ENCODE peak calls at places on chromosomes 16 and 17, in eight cellular contexts. W, N, B, M, G, J, X and L are unnamed samples.

GRCh38 chr16:9311303-9311954 is 220.0 kb downstream of the HAPSTR1 start:
- DNase-seq in W (no peak), N (no peak), B (no peak), M (no peak), G (no peak), J (no peak), X (no peak), L (peak)

GRCh38 chr16:17784073-17784472 is 313.3 kb upstream of the XYLT1 start:
- DNase-seq in W (no peak), N (peak), B (no peak), M (no peak), G (no peak), J (peak), X (no peak), L (no peak)

GRCh38 chr16:10961231-10961630 is 16.9 kb downstream of the CLEC16A start:
- DNase-seq in W (peak), N (peak), B (no peak), M (no peak), G (no peak), J (peak), X (no peak), L (no peak)

GRCh38 chr16:88495268-88495772 is 42.2 kb downstream of the ZFPM1 start:
- DNase-seq in W (no peak), N (no peak), B (no peak), M (no peak), G (no peak), J (no peak), X (no peak), L (no peak)

GRCh38 chr17:17851603-17852002 is 14.8 kb upstream of the SREBF1 start:
- DNase-seq in W (no peak), N (no peak), B (no peak), M (no peak), G (no peak), J (no peak), X (no peak), L (no peak)

GRCh38 chr16:50818380-50818779 is 76.5 kb downstream of the CYLD start:
- DNase-seq in W (no peak), N (no peak), B (no peak), M (no peak), G (no peak), J (no peak), X (no peak), L (no peak)

GRCh38 chr16:87661561-87661960 is 59.3 kb downstream of the JPH3 start:
- DNase-seq in W (peak), N (peak), B (peak), M (no peak), G (no peak), J (peak), X (no peak), L (no peak)

GRCh38 chr16:474420-475122 is 49.1 kb downstream of the RAB11FIP3 start:
- DNase-seq in W (no peak), N (no peak), B (no peak), M (no peak), G (no peak), J (no peak), X (no peak), L (peak)

GRCh38 chr17:73534575-73534940 is 109.7 kb downstream of the SDK2 start:
- DNase-seq in W (no peak), N (no peak), B (no peak), M (no peak), G (no peak), J (no peak), X (no peak), L (no peak)

GRCh38 chr17:44024853-44025252 is 10.1 kb upstream of the TMEM101 start:
- DNase-seq in W (no peak), N (no peak), B (no peak), M (no peak), G (no peak), J (no peak), X (no peak), L (no peak)

GRCh38 chr17:64491034-64491860 is 5.6 kb downstream of the POLG2 start:
- DNase-seq in W (no peak), N (peak), B (peak), M (no peak), G (no peak), J (no peak), X (no peak), L (peak)

GRCh38 chr17:2302740-2303277 is 776 bp downstream of the SMG6 start:
- DNase-seq in W (no peak), N (no peak), B (no peak), M (no peak), G (no peak), J (no peak), X (no peak), L (peak)

GRCh38 chr16:85602831-85603755 is 10.0 kb upstream of the GSE1 start:
- DNase-seq in W (no peak), N (no peak), B (no peak), M (no peak), G (no peak), J (no peak), X (peak), L (no peak)

GRCh38 chr17:422196-422930 is 69.8 kb upstream of the RPH3AL start:
- DNase-seq in W (no peak), N (no peak), B (no peak), M (no peak), G (no peak), J (no peak), X (no peak), L (no peak)

GRCh38 chr17:1374426-1375177 is 25.4 kb downstream of the YWHAE start:
- DNase-seq in W (no peak), N (no peak), B (no peak), M (no peak), G (no peak), J (no peak), X (no peak), L (no peak)

GRCh38 chr17:41176744-41177387 is 1.2 kb downstream of the KRTAP4-2 start:
- DNase-seq in W (no peak), N (no peak), B (no peak), M (no peak), G (no peak), J (no peak), X (no peak), L (no peak)

GRCh38 chr16:89052191-89052787 is 41.4 kb upstream of the ACSF3 start:
- DNase-seq in W (no peak), N (no peak), B (no peak), M (no peak), G (no peak), J (no peak), X (peak), L (peak)